ENCODE peak calls at places on chromosome 16, in six cellular contexts. W is activated CD8-positive, alpha-beta memory T cell treated with anti-CD3 and anti-CD28 coated beads for 48 hours; A is nephron progenitor cell; D is stimulated activated CD8-positive, alpha-beta memory T cell treated with anti-CD3 and anti-CD28 coated beads, Interleukin-12 subunit alpha, Interleukin-12 subunit beta, amount 100 ng/mL, for 1 hour; R is nucleus accumbens; P is EH. G is an unnamed sample.

GRCh38 chr16:81175325-81175891 is 63.1 kb upstream of the BCO1 start:
- DNase-seq in W (no peak), A (no peak), R (no peak), P (peak; percentile 88), D (no peak), G (peak; percentile 49)

GRCh38 chr16:79051313-79051712 is 549.2 kb downstream of the MAF start:
- DNase-seq in D (no peak), R (no peak), P (no peak), A (no peak), W (no peak), G (no peak)

GRCh38 chr16:10584956-10585561 is 4.7 kb upstream of the EMP2 start:
- DNase-seq in R (no peak), D (no peak), P (peak; percentile 65), W (no peak), A (no peak), G (peak; percentile 42)

GRCh38 chr16:77868478-77868877 is 80.1 kb downstream of the VAT1L start:
- DNase-seq in W (no peak), D (no peak), P (no peak), A (no peak), R (no peak), G (no peak)

GRCh38 chr16:50458694-50459271 is 89.4 kb upstream of the NKD1 start:
- DNase-seq in P (no peak), A (no peak), W (no peak), D (no peak), R (no peak), G (no peak)

GRCh38 chr16:49605536-49606241 is 232.1 kb downstream of the C16orf78 start:
- DNase-seq in D (no peak), W (no peak), A (no peak), R (no peak), P (no peak), G (no peak)

GRCh38 chr16:72426416-72426815 is 254.5 kb upstream of the PMFBP1 start:
- DNase-seq in P (no peak), D (no peak), W (no peak), A (no peak), R (no peak), G (no peak)

GRCh38 chr16:27174798-27175197 is 28.5 kb upstream of the KDM8 start:
- DNase-seq in P (peak; percentile 78), R (no peak), A (no peak), D (no peak), W (no peak), G (no peak)

GRCh38 chr16:2960183-2961010 is 3.7 kb upstream of the KREMEN2 start:
- DNase-seq in W (no peak), P (no peak), D (no peak), R (no peak), A (no peak), G (no peak)

GRCh38 chr16:85202631-85203461 is 90.6 kb upstream of the CIBAR2 start:
- DNase-seq in A (peak; percentile 59), D (no peak), W (no peak), P (peak; percentile 89), R (no peak), G (peak; percentile 83)

GRCh38 chr16:69179255-69180010 is 7.5 kb upstream of the SNTB2 start:
- DNase-seq in A (no peak), P (peak; percentile 92), D (no peak), W (no peak), R (no peak), G (peak; percentile 86)

GRCh38 chr16:57115148-57115503 is 22.7 kb downstream of the CPNE2 start:
- DNase-seq in W (no peak), R (no peak), P (no peak), D (no peak), A (no peak), G (no peak)

GRCh38 chr16:89495121-89495520 is 4.8 kb upstream of the ANKRD11 start:
- DNase-seq in D (no peak), W (no peak), P (peak; percentile 75), R (no peak), A (peak; percentile 47), G (no peak)

GRCh38 chr16:68529931-68530667 is 9.0 kb upstream of the ZFP90 start:
- DNase-seq in R (peak; percentile 54), W (peak; percentile 77), A (peak; percentile 74), P (peak; percentile 85), D (peak; percentile 80), G (peak; percentile 48)

GRCh38 chr16:15482068-15482747 is 47.8 kb downstream of the BMERB1 start:
- DNase-seq in W (no peak), A (no peak), P (peak; percentile 96), R (no peak), D (no peak), G (peak; percentile 83)

GRCh38 chr16:58426095-58426494 is 33.8 kb downstream of the GINS3 start:
- DNase-seq in D (peak; percentile 4), W (peak; percentile 3), P (no peak), A (no peak), R (no peak), G (no peak)

GRCh38 chr16:24853830-24854229 is 8.1 kb downstream of the SLC5A11 start:
- DNase-seq in A (no peak), W (no peak), P (peak; percentile 70), D (no peak), R (peak; percentile 74), G (peak; percentile 9)

GRCh38 chr16:80299416-80299815 is 241.4 kb upstream of the DYNLRB2 start:
- DNase-seq in W (no peak), A (no peak), R (no peak), D (no peak), P (peak; percentile 79), G (no peak)

GRCh38 chr16:79918916-79919315 is 318.4 kb upstream of the MAF start:
- DNase-seq in W (no peak), A (no peak), P (no peak), D (no peak), R (no peak), G (no peak)

GRCh38 chr16:52597073-52597771 is 50.3 kb upstream of the TOX3 start:
- DNase-seq in A (no peak), R (no peak), D (no peak), P (no peak), W (no peak), G (no peak)

GRCh38 chr16:2813661-2814288 is 3.3 kb upstream of the PRSS21 start:
- DNase-seq in P (no peak), A (no peak), R (no peak), W (no peak), D (no peak), G (no peak)

GRCh38 chr16:30982548-30983288 is 2.3 kb upstream of the HSD3B7 start:
- DNase-seq in P (peak; percentile 23), D (no peak), R (no peak), W (no peak), A (no peak), G (no peak)

GRCh38 chr16:58755989-58756649 is 22.0 kb upstream of the GOT2 start:
- DNase-seq in A (peak; percentile 69), W (peak; percentile 29), P (peak; percentile 67), R (peak; percentile 56), D (peak; percentile 60), G (peak; percentile 60)

GRCh38 chr16:20675488-20676267 is 21.8 kb downstream of the ACSM1 start:
- DNase-seq in R (no peak), A (no peak), W (no peak), P (peak; percentile 1), D (no peak), G (no peak)

GRCh38 chr16:86898386-86898785 is 320.0 kb downstream of the FOXL1 start:
- DNase-seq in W (no peak), R (no peak), A (no peak), P (no peak), D (no peak), G (no peak)

GRCh38 chr16:78142784-78143183 is 43.3 kb downstream of the WWOX start:
- DNase-seq in A (no peak), D (no peak), P (no peak), W (no peak), R (no peak), G (peak; percentile 61)

GRCh38 chr16:17304814-17305169 is 166.0 kb downstream of the XYLT1 start:
- DNase-seq in D (no peak), R (no peak), W (no peak), P (no peak), A (no peak), G (no peak)

G was measured in astrocyte of the cerebellum.